ENCODE peak calls at places on chromosomes 5 and 9, in six cellular contexts. Z is HepG2, I is sigmoid colon, V is K562, K is stomach, U is ovary. J is an unnamed sample.

GRCh38 chr5:72654231-72654630 is 147.0 kb upstream of the ZNF366 start:
- DNase-seq in V (no peak), I (no peak), U (no peak), Z (no peak), K (no peak), J (no peak)

GRCh38 chr5:79464695-79465332 is 49.1 kb downstream of the HOMER1 start:
- DNase-seq in U (no peak), I (no peak), Z (no peak), K (no peak), V (peak), J (no peak)

GRCh38 chr5:97629281-97629680 is 446.2 kb upstream of the RIOK2 start:
- DNase-seq in K (no peak), V (no peak), Z (no peak), U (peak), I (no peak), J (peak)

GRCh38 chr5:141100243-141100805 is at the start of gene PCDHB3:
- DNase-seq in I (no peak), K (no peak), V (peak), Z (peak), U (peak), J (no peak)

GRCh38 chr5:156356238-156356637 is 29.3 kb downstream of the SGCD start:
- DNase-seq in Z (no peak), I (no peak), V (no peak), U (no peak), K (no peak), J (no peak)

GRCh38 chr9:81083821-81084512 is 605.4 kb downstream of the TLE1 start:
- DNase-seq in V (no peak), K (no peak), I (no peak), Z (no peak), U (no peak), J (no peak)

GRCh38 chr5:74516217-74516636 is 124.3 kb downstream of the ENC1 start:
- DNase-seq in U (no peak), I (no peak), Z (peak), V (no peak), K (no peak), J (no peak)

GRCh38 chr5:155539958-155540595 is 526.5 kb downstream of the KIF4B start:
- DNase-seq in I (no peak), U (no peak), Z (no peak), K (no peak), V (no peak), J (no peak)

GRCh38 chr9:115117999-115118470 is at the start of gene TNC:
- DNase-seq in I (peak), Z (no peak), K (peak), V (no peak), U (no peak), J (no peak)

GRCh38 chr5:158485604-158486081 is 614.1 kb downstream of the EBF1 start:
- DNase-seq in Z (no peak), K (no peak), U (no peak), V (no peak), I (peak), J (peak)

GRCh38 chr5:24623018-24623417 is 21.8 kb downstream of the CDH10 start:
- DNase-seq in K (no peak), U (no peak), V (no peak), I (no peak), Z (no peak), J (no peak)

GRCh38 chr9:11064853-11065252 is 452.1 kb upstream of the PTPRD start:
- DNase-seq in Z (peak), V (peak), I (no peak), U (no peak), K (no peak), J (no peak)

GRCh38 chr5:169701910-169702451 is 64.9 kb downstream of the DOCK2 start:
- DNase-seq in V (no peak), U (no peak), I (no peak), Z (no peak), K (no peak), J (no peak)

GRCh38 chr5:10863763-10864383 is 102.8 kb upstream of the DAP start:
- DNase-seq in U (no peak), Z (peak), K (peak), I (no peak), V (peak), J (no peak)

GRCh38 chr5:135040331-135041144 is 6.5 kb upstream of the PITX1 start:
- DNase-seq in K (no peak), V (no peak), I (no peak), Z (no peak), U (no peak), J (no peak)

GRCh38 chr5:83434929-83435328 is 36.6 kb upstream of the VCAN start:
- DNase-seq in Z (no peak), V (no peak), K (no peak), I (no peak), U (no peak), J (no peak)

GRCh38 chr9:88998911-88999310 is 7.6 kb downstream of the S1PR3 start:
- DNase-seq in U (peak), V (no peak), Z (no peak), K (peak), I (peak), J (no peak)

GRCh38 chr5:95761771-95762680 is 30.9 kb downstream of the RHOBTB3 start:
- DNase-seq in U (no peak), K (no peak), Z (no peak), I (no peak), V (no peak), J (no peak)

GRCh38 chr9:129149442-129149841 is 28.6 kb downstream of the IER5L start:
- DNase-seq in K (no peak), Z (no peak), V (no peak), U (no peak), I (no peak), J (no peak)

GRCh38 chr9:26947736-26948135 is 694 bp upstream of the PLAA start:
- DNase-seq in Z (no peak), I (no peak), V (no peak), K (no peak), U (no peak), J (no peak)

GRCh38 chr5:179123109-179123426 is 62.9 kb downstream of the ZNF354C start:
- DNase-seq in I (no peak), V (no peak), K (peak), Z (no peak), U (no peak), J (peak)

GRCh38 chr9:4258321-4259093 is 41.4 kb downstream of the GLIS3 start:
- DNase-seq in I (no peak), K (no peak), V (no peak), U (no peak), Z (no peak), J (no peak)

GRCh38 chr5:171131499-171131898 is 177.5 kb upstream of the TLX3 start:
- DNase-seq in V (no peak), I (no peak), Z (no peak), U (no peak), K (no peak), J (no peak)

GRCh38 chr9:125255781-125256391 is 5.7 kb upstream of the GAPVD1 start:
- DNase-seq in V (peak), K (no peak), Z (peak), I (no peak), U (no peak), J (no peak)

GRCh38 chr5:2921651-2922050 is 170.2 kb upstream of the IRX2 start:
- DNase-seq in K (no peak), Z (no peak), V (no peak), I (no peak), U (no peak), J (no peak)

GRCh38 chr9:72134801-72135200 is 14.4 kb upstream of the GDA start:
- DNase-seq in I (no peak), U (no peak), Z (no peak), V (no peak), K (no peak), J (no peak)

GRCh38 chr9:72141484-72141883 is 7.8 kb upstream of the GDA start:
- DNase-seq in I (no peak), U (no peak), Z (no peak), K (no peak), V (no peak), J (no peak)

GRCh38 chr9:72137697-72138365 is 11.4 kb upstream of the GDA start:
- DNase-seq in K (no peak), I (no peak), Z (no peak), V (no peak), U (no peak), J (no peak)

GRCh38 chr9:72140582-72140981 is 8.7 kb upstream of the GDA start:
- DNase-seq in U (no peak), V (no peak), Z (no peak), K (no peak), I (no peak), J (no peak)

DNA sequence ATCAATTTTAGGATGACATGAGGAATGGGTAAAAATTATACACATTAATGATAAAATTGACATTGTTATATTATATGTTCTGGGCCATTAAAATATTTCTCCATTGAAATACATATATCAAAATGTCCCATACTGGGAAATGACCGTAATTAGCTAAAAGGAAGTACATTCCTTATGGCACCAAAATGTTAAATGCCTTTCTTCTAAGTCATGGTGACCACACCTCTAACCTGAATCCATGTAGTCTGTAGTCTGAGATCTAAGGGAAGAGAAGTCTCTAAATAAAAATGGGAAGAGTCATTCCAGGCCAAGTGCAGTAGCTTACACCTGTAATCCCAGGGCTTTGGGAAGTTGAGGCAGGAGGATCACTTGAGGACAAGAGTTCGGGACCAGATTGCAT is 10.0 kb upstream of the GDA start:
- DNase-seq in V (no peak), Z (no peak), U (no peak), K (no peak), I (no peak), J (no peak)
- TF ChIP-seq EP300 in V (no peak), Z (no peak), U (no peak), K (no peak), I (no peak), J (no peak)

DNA sequence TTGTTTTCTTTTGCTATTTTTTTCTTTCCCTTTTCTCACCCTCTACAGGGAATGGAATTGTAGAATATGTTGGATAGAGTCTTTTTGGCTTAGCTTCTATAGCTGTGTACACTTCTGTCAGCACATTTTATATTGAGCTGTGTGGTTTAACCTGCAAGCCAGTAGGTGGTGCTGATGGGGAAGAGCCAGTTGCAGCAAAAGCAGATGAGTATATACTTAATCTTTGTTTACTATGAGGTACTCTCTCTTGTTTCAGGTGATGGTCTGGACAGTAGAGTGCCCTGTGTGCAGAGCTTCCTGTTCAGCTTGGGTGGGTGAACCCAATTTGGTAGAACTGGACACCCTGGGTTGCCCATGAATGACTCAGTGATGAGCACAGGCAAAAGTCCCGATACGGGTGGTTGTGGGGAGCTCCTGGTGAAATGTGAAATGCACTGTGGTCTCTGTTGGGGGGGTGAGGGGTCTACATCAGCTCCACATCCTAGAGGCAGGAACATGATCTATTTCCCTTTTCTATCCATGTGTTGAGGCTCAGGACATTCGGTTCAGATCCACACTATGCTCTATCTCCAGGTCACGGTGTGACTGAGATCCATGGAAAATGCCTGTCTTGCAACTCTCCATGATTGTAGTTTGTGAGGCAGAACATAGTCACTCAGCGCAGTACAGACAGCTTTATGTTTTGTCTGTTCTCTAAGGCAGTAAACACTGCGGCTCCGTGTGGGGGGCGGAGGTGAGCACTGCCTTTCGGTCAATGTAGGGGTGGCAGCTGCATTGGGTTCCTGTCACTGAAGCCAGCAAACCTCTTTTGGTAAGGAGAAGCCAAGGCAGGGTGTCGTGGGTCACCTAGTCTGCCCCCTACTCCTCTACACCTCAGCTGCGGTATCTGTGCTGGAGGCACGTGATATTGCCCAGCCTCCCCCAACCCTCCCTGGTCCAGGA is 353.2 kb downstream of the PRR16 start:
- DNase-seq in I (no peak), V (no peak), U (no peak), K (no peak), Z (no peak), J (no peak)
- TF ChIP-seq CTCF in I (no peak), V (no peak), U (no peak), K (no peak), Z (peak), J (no peak)

DNA sequence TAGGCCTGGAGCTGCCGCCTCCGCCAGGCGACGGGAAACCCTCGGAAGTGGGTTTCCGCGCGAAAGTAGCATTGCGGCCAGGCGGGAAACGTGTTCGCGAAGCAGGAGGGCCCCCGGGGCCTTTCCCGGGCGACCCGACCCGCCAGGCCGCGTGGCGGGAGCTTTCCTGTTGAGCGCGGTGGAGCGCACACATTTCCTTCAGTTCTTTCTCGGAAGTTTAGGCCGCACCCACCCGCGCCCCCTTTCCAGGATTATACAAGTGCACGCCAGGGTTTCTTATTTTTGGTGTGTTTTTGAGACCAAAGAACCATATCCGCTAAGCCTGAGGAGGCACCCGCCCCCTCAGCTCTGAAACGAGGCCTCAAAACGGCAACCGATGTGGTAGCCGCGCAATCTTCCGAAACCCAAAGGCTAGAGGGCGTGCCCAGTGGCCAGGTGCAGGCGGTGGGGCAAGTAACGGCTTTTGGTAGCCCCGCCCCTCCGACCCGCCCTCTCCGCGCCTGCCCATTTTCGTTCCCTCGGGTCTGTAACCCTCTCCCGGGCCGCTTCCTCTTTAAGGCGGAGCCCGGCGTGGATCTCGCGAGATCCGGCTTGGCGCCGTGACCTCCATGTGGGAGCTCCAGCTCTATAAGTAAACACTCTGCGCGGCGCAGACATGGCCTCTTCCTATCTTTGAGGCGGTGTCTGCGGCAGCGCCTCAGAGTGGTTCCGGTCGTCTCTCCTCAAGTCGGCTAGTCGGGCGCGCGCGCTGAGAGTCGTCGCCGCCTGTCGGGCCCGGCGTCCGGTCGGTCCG is at the start of gene UHRF2:
- DNase-seq in U (peak), Z (peak), I (peak), K (peak), V (peak), J (peak)
- TF ChIP-seq POLR2A in U (peak), Z (peak), I (peak), K (no peak), V (peak), J (peak)

DNA sequence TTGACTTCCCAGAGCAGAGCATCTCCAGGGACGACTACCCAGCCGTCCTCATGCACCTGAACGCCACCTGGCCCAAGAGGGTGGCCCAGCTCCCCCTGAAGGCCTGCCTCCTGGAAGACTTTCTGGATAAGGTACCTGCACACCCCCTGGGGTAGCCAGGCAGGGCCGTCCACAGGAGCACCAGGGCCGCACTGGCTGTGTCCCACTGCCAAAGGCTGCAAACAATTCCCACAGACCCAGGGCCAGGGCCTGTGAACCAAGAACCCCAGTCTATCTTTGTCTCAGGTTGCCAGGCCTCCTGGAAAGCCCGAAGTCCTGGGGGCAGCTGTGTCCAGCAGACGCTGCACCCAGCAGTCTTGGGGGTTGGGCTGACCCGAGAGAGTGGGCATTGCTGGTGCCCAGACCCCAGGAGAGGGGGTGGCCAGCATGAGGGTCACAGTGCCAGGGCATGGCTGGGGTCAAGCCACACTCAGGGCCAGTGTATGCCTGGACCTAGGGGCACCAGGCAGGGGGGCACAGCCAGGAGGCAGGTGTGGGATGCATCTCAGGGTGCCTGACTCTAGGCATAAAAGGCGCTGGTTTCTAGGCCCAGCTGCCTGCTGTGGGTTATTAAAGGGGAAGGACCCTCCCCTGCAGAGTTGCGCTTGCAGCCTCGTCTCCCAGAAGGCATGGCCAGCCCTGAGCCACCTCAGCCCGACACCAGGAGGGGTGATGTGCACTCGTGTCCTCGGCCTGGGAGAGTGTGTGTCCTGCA is 17.7 kb downstream of the SLC6A18 start:
- DNase-seq in U (no peak), Z (no peak), I (no peak), V (no peak), K (no peak), J (no peak)
- TF ChIP-seq EP300 in U (no peak), Z (no peak), I (no peak), V (no peak), K (no peak), J (no peak)

GRCh38 chr9:137458194-137459146 is 664 bp downstream of the NSMF start:
- DNase-seq in U (peak), V (peak), I (peak), Z (no peak), K (no peak), J (no peak)

GRCh38 chr9:137456864-137457405 is 2.2 kb downstream of the NSMF start:
- DNase-seq in I (no peak), U (peak), Z (no peak), K (no peak), V (no peak), J (no peak)

GRCh38 chr9:137456061-137456863 is 2.9 kb downstream of the NSMF start:
- DNase-seq in V (no peak), I (no peak), K (no peak), U (peak), Z (no peak), J (peak)

GRCh38 chr9:137459147-137459600 is at the start of gene NSMF:
- DNase-seq in I (peak), Z (peak), U (peak), K (peak), V (peak), J (peak)

DNA sequence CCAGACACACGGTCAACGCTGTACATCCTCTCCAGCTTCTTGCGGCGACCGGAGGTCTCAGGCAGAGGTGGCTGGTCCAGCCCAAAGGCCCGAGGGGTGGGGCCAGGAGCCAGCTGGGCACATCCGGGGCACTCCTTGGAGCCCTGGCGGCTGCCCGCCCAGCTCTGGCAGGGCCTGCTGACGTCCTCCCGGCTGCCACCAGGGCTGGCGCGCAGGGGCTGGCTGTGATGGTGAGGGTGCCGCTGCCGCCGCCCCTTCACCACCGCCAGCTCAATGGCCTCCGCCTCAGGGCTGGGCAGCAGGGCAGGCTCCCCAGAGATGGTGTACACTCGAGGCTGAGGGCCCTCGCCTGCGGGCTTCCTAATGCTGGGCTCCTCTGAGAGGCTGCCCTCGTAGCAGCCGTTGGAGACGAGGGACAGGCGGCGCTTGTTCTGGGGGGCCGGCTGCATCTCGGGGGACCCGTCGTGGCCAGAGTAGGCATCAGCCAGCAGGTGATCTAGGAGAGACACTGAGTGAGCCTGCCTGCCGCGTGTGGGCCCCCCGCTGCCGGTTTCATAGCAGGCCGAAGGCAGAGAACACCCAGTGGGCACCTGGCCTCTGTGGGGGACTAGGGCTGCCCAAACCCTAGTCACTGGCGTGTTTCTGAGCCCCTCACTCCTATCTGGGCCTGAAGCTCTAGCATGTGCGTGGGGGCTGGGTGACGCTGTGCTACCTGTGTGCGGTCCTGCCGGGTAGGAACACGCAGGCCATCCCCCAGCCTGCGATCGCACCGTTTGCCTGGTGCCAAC is 1.5 kb downstream of the NSMF start:
- DNase-seq in I (no peak), Z (no peak), K (peak), V (no peak), U (peak), J (peak)
- TF ChIP-seq CTCF in I (no peak), Z (no peak), K (no peak), V (no peak), U (no peak), J (no peak)

GRCh38 chr5:173671121-173671949 is 54.9 kb upstream of the BOD1 start:
- DNase-seq in K (peak), I (no peak), V (no peak), Z (peak), U (no peak), J (peak)
- TF ChIP-seq POLR2A in K (no peak), I (no peak), V (no peak), Z (no peak), U (no peak), J (no peak)

J was measured in suprapubic skin.